ENCODE peak calls at places on chromosomes 3 and 15, in eight cellular contexts. Z is ovary, H is cardiac muscle cell, B is uterus, A is GM23248, N is breast epithelium, T is lung, D is esophagus squamous epithelium. R is an unnamed sample.

GRCh38 chr3:2523251-2523836 is 424.7 kb downstream of the CNTN4 start:
- DNase-seq in T (no peak), A (no peak), H (no peak), N (no peak), D (no peak), Z (no peak), B (no peak), R (no peak)

GRCh38 chr15:38531509-38531908 is 33.1 kb downstream of the RASGRP1 start:
- DNase-seq in T (no peak), N (no peak), A (peak; percentile 87), B (no peak), H (peak; percentile 70), Z (no peak), D (no peak), R (no peak)

GRCh38 chr3:55330355-55330754 is 156.8 kb downstream of the WNT5A start:
- DNase-seq in N (no peak), A (peak; percentile 98), D (no peak), T (peak; percentile 58), B (peak; percentile 27), Z (no peak), H (peak; percentile 84), R (no peak)

GRCh38 chr15:62208884-62209283 is 43.8 kb upstream of the C2CD4B start:
- DNase-seq in A (no peak), Z (no peak), T (no peak), D (no peak), N (no peak), H (no peak), B (no peak), R (no peak)

GRCh38 chr3:12471228-12471627 is 13.1 kb upstream of the TSEN2 start:
- DNase-seq in H (no peak), D (no peak), Z (no peak), N (no peak), T (no peak), B (no peak), A (no peak), R (no peak)

GRCh38 chr15:70234256-70234965 is 136.7 kb upstream of the TLE3 start:
- DNase-seq in D (no peak), B (no peak), N (no peak), A (peak; percentile 93), Z (no peak), H (peak; percentile 92), T (no peak), R (no peak)

GRCh38 chr3:154967090-154967489 is 113.0 kb upstream of the MME start:
- DNase-seq in B (no peak), N (no peak), Z (no peak), A (no peak), T (no peak), H (no peak), D (no peak), R (no peak)

GRCh38 chr15:30770759-30771158 is 133.0 kb upstream of the FAN1 start:
- DNase-seq in Z (no peak), N (no peak), T (no peak), H (no peak), D (no peak), A (no peak), B (no peak), R (no peak)

GRCh38 chr15:63556246-63556645 is 40.9 kb upstream of the FBXL22 start:
- DNase-seq in D (no peak), A (no peak), B (no peak), T (no peak), Z (no peak), H (no peak), N (no peak), R (no peak)

GRCh38 chr3:61663728-61664492 is 102.5 kb downstream of the PTPRG start:
- DNase-seq in N (no peak), Z (no peak), H (peak; percentile 88), T (no peak), D (no peak), A (peak; percentile 97), B (no peak), R (no peak)

GRCh38 chr3:168048414-168049330 is 47.1 kb downstream of the GOLIM4 start:
- DNase-seq in Z (no peak), N (no peak), T (no peak), A (peak; percentile 28), D (no peak), H (no peak), B (no peak), R (no peak)

GRCh38 chr3:47586746-47587145 is 8.1 kb upstream of the CSPG5 start:
- DNase-seq in N (no peak), A (no peak), B (no peak), D (no peak), H (no peak), T (no peak), Z (no peak), R (no peak)

GRCh38 chr3:149512073-149512782 is 37.7 kb downstream of the TM4SF4 start:
- DNase-seq in D (no peak), A (peak; percentile 80), Z (peak; percentile 71), B (peak; percentile 64), H (peak; percentile 75), T (peak; percentile 61), N (peak; percentile 60), R (peak; percentile 45)

GRCh38 chr3:111803123-111803593 is 55.9 kb upstream of the PHLDB2 start:
- DNase-seq in B (peak; percentile 83), N (peak; percentile 57), H (peak; percentile 98), Z (peak; percentile 37), D (no peak), T (peak; percentile 72), A (peak; percentile 98), R (peak; percentile 41)

GRCh38 chr3:170440346-170440745 is 21.7 kb downstream of the CLDN11 start:
- DNase-seq in T (no peak), H (peak; percentile 46), N (no peak), B (no peak), D (no peak), Z (no peak), A (peak; percentile 48), R (no peak)

GRCh38 chr3:14921811-14922705 is 25.3 kb upstream of the NR2C2 start:
- DNase-seq in D (no peak), B (no peak), T (no peak), Z (peak; percentile 42), A (peak; percentile 35), H (no peak), N (no peak), R (no peak)

GRCh38 chr15:101173233-101174119 is 78.4 kb downstream of the CHSY1 start:
- DNase-seq in T (no peak), B (no peak), Z (no peak), A (no peak), N (no peak), D (no peak), H (no peak), R (no peak)

GRCh38 chr3:121654493-121655385 is 6.0 kb downstream of the HCLS1 start:
- DNase-seq in Z (no peak), A (no peak), B (no peak), D (no peak), T (no peak), H (no peak), N (no peak), R (no peak)

GRCh38 chr3:147816770-147817169 is 407.6 kb downstream of the ZIC1 start:
- DNase-seq in A (peak; percentile 38), N (no peak), T (no peak), B (no peak), H (peak; percentile 3), D (no peak), Z (no peak), R (peak; percentile 42)

GRCh38 chr15:69014454-69014853 is at the start of gene NOX5:
- DNase-seq in A (peak; percentile 92), B (no peak), N (no peak), T (no peak), Z (no peak), H (no peak), D (no peak), R (no peak)

GRCh38 chr15:50186752-50187151 is 4.8 kb downstream of the SLC27A2 start:
- DNase-seq in H (no peak), N (no peak), D (no peak), B (no peak), Z (no peak), A (no peak), T (no peak), R (no peak)

DNA sequence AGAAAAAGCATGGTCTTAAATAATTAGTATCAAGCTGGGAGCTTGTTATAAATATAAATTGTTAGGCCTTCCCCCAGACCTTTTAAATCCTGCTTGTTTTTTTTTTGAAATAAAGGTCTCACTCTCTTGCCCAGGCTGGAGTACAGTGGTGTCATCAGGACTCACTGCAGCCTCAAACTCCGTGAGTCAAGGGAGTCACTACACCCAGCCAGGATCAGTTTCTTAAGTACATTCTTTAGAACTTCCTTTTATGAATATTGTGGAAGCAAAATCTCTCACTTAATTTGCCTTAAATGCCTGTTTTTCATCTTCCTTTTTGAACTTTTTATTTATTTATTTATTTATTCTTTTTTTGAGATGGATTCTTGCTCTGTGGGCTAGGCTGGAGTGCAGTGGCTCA is 20.8 kb upstream of the DENND4A start:
- DNase-seq in B (no peak), D (no peak), N (no peak), Z (no peak), A (no peak), T (no peak), H (no peak), R (no peak)
- H3K27ac ChIP-seq in B (no peak overlapping the region), D (no peak overlapping the region), N (no peak overlapping the region), Z (no peak overlapping the region), A (no peak overlapping the region), T (no peak overlapping the region), H (no peak overlapping the region), R (no peak overlapping the region)

GRCh38 chr3:157132936-157133335 is 27.0 kb downstream of the CCNL1 start:
- DNase-seq in H (no peak), B (no peak), Z (no peak), N (no peak), A (peak; percentile 64), T (no peak), D (no peak), R (no peak)
- H3K4me1 ChIP-seq in H (peaks cover 90% of the 10 kb centered on the region), B (peaks cover 15% of the 10 kb centered on the region), Z (peaks cover 16% of the 10 kb centered on the region), N (peaks cover 4% of the 10 kb centered on the region), A (peaks cover 81% of the 10 kb centered on the region), T (peaks cover 7% of the 10 kb centered on the region), D (peaks cover 15% of the 10 kb centered on the region), R (peaks cover 100% of the 10 kb centered on the region)

DNA sequence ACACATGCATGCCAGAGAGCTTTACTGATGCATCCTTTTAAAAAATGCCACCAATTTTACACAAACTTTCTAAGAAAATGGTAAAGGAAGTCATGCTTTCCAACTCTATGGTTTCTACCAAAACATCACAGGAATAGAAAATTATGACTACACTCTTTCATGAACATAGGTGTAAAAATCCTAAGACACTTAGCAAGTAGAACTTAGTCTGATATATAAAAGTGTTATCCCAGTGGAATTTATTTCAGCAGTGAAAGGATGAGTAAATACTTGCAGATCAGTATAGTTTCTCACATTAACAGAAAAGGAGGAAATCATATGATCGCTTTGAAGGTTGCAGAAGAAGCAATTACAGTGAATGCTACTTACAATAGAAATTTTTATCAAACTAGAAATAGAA is 43.4 kb downstream of the MCTP2 start:
- DNase-seq in H (no peak), D (no peak), B (no peak), A (no peak), N (no peak), T (no peak), Z (no peak), R (no peak)
- H3K27ac ChIP-seq in H (no peak overlapping the region), D (no peak overlapping the region), B (no peak overlapping the region), A (no peak overlapping the region), N (no peak overlapping the region), T (no peak overlapping the region), Z (no peak overlapping the region), R (no peak overlapping the region)

DNA sequence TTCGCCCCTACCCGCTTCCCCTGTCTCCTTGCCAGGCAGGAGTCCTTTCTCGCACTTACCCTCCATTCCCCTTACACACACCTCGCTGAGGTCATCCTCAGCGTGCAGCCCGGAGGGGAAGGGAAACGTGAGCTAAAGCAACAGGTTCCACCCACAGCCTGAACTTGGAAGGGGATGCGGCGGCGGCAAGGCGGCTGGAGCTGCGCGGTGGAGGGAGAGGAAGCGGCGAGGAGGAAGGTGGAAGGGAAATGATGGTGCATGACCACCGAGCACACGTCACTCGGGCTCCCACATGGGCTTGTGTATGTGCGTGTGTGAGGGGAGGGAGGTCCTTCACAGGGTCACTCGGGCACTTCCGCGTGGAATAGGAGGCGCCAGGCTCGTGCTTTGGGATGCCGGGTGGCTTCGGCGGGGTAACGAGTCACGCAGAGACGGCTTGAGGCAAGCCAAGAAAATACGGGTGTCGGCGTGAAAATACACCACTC is 225.6 kb upstream of the IL12A start:
- DNase-seq in D (peak; percentile 1), A (peak; percentile 95), T (peak; percentile 64), H (peak; percentile 85), N (no peak), Z (peak; percentile 48), B (peak; percentile 72), R (peak; percentile 65)
- H3K4me1 ChIP-seq in D (peaks cover 10% of the 10 kb centered on the region), A (peaks cover 29% of the 10 kb centered on the region), T (peaks cover 7% of the 10 kb centered on the region), H (peaks cover 7% of the 10 kb centered on the region), N (no peaks in the 10 kb centered on the region), Z (peaks cover 3% of the 10 kb centered on the region), B (no peaks in the 10 kb centered on the region), R (peaks cover 84% of the 10 kb centered on the region)